ENCODE peak calls at places on chromosomes 16 and 17, in eight cellular contexts. F, R, G, U, Y, D, Z and O are unnamed samples.

GRCh38 chr16:11530171-11530940 is 56.4 kb downstream of the LITAF start:
- ATAC-seq in F (no peak), G (no peak), R (no peak), Y (no peak), U (peak; percentile 41), D (no peak), Z (no peak), O (no peak)

GRCh38 chr16:17296412-17296811 is 174.3 kb downstream of the XYLT1 start:
- ATAC-seq in Z (no peak), G (no peak), U (no peak), Y (no peak), F (no peak), D (no peak), R (no peak), O (no peak)

GRCh38 chr17:63425478-63425877 is 20.6 kb downstream of the CYB561 start:
- ATAC-seq in Y (peak; percentile 89), D (peak; percentile 76), U (peak; percentile 91), G (peak; percentile 92), R (peak; percentile 98), F (peak; percentile 86), Z (peak; percentile 95), O (peak; percentile 87)

GRCh38 chr16:30142672-30143346 is 19.8 kb upstream of the MAPK3 start:
- ATAC-seq in U (peak; percentile 83), R (peak; percentile 81), F (peak; percentile 26), G (no peak), Y (peak; percentile 90), D (peak; percentile 66), Z (peak; percentile 91), O (no peak)

GRCh38 chr16:23949630-23950290 is 114.0 kb downstream of the PRKCB start:
- ATAC-seq in G (peak; percentile 42), D (no peak), R (no peak), F (no peak), Z (peak; percentile 90), Y (no peak), U (no peak), O (no peak)

GRCh38 chr16:2039286-2040030 is 8.2 kb downstream of the NTHL1 start:
- ATAC-seq in D (no peak), U (peak; percentile 24), R (no peak), Y (peak; percentile 38), G (peak; percentile 7), F (peak; percentile 39), Z (no peak), O (peak; percentile 65)

GRCh38 chr17:80765241-80766022 is 220.8 kb downstream of the RPTOR start:
- ATAC-seq in U (no peak), G (no peak), D (no peak), F (no peak), Z (no peak), Y (no peak), R (no peak), O (no peak)

GRCh38 chr17:74671031-74671771 is 41.5 kb downstream of the CD300LF start:
- ATAC-seq in Y (peak; percentile 92), G (peak; percentile 97), D (peak; percentile 99), F (peak; percentile 98), Z (no peak), R (peak; percentile 44), U (no peak), O (peak; percentile 67)

GRCh38 chr17:74935585-74936469 is at the start of gene OTOP3:
- ATAC-seq in Y (no peak), G (peak; percentile 15), U (peak; percentile 60), D (peak; percentile 69), R (no peak), F (peak; percentile 48), Z (no peak), O (no peak)

GRCh38 chr16:35639233-35640205 is 2180.1 kb downstream of the TP53TG3F start:
- ATAC-seq in R (no peak), F (no peak), D (no peak), U (no peak), G (no peak), Y (no peak), Z (no peak), O (no peak)

DNA sequence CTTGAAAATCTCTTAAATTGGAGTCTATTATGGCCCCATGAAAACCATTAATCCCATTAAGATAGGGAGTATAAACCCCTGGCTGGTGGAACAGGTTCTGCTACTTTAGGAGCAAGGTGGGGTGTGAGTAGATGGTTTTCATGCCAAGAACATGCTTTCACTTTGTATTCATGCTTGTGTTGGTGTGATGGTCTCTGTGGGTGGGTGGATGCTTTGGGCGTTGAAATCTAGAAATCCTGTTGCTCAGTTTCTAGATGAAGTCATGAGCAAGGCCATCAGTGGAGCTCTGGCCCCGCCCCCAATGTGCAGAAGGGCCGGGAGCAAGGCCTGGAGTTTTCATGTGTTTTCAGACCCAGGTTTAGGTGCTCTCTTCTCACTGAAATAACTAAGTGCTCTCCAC is 20.1 kb downstream of the PLD6 start:
- ATAC-seq in Y (no peak), D (no peak), G (peak; percentile 16), R (no peak), Z (peak; percentile 60), F (no peak), U (no peak), O (no peak)
- TF ChIP-seq POLR2AphosphoS5 in Y (no peak), D (no peak), G (no peak), R (no peak), Z (no peak), F (no peak), U (no peak), O (no peak)

DNA sequence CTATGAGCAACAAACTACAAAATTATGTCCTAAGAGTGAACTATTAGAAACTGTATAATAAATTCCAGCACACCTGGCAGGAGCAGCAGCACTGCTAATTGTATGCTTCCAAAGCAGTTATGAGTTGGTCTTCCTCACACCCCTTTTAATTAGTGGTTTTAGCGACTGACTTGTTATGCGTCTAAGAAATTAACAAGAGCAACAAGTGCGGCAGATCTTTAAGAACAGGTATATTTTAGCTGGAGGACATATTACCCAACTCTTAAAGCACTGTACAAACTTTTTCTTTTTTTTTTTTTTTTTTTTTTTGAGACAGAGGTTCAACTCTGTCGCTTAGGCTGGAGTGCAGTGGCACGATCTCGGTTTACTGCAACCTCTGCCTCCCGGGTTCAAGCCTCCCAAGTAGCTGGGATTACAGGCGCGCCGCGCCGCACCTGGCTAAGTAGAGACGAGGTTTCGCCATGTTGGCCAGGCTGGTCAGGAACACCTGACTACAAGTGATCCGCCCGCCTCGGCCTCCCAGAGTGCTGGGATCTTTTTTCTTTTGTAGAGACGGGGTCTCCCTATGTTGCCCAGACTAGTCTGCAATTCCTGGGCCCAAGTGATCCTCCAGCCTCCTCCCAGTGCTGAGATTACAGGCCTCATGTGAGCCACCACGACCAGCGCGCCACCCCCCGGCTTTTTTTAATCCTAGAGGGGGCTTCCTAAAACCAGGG is 1.6 kb upstream of the FBXL20 start:
- ATAC-seq in Y (no peak), G (no peak), U (no peak), R (no peak), D (no peak), F (no peak), Z (no peak), O (no peak)
- TF ChIP-seq CTCF in Y (no peak), G (no peak), U (no peak), R (no peak), D (no peak), F (no peak), Z (no peak), O (no peak)

GRCh38 chr16:65312795-65313194 is 190.9 kb upstream of the CDH11 start:
- ATAC-seq in F (no peak), Y (no peak), Z (no peak), D (no peak), R (no peak), G (peak; percentile 44), U (no peak), O (no peak)
- TF ChIP-seq POLR2AphosphoS5 in F (no peak), Y (no peak), Z (no peak), D (no peak), R (no peak), G (no peak), U (no peak), O (no peak)

DNA sequence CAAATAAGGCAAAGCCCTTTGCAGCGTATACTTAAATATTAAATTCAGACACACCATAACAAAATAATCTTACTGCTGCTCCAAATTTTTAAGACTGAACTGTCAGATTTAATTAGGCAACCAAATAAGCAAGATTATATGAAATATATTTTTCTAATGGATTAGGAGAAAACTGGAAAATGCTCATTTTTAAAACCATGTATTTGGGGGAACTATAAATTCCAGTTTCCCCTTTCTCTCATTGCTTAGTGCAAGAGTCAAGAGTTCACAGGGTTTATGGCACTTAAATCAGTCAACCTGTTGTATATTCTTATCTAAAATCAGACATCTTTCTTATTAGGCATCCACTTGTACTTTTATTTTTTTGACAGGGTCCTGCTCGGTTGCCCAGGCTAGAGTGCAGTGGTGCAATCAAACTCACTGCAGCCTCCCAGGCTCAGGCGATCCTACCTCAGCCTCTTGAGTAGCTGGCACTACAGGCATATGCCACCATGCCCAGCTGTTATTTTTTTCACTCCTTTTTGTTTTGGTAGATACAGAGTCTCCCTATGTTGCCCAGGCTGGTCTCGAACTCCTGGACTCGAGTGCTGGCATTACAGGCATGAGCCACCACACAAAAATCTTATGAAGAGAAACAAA is 2.1 kb upstream of the KANSL1 start:
- ATAC-seq in Z (no peak), Y (no peak), F (no peak), D (no peak), R (no peak), U (no peak), G (no peak), O (no peak)
- TF ChIP-seq CTCF in Z (no peak), Y (no peak), F (no peak), D (no peak), R (no peak), U (peak; percentile 57), G (no peak), O (no peak)

GRCh38 chr17:72151565-72152391 is 31.0 kb downstream of the SOX9 start:
- ATAC-seq in Z (no peak), D (peak; percentile 76), F (peak; percentile 99), Y (no peak), R (peak; percentile 91), G (peak; percentile 81), U (peak; percentile 97), O (peak; percentile 41)
- TF ChIP-seq POLR2AphosphoS5 in Z (no peak), D (no peak), F (no peak), Y (no peak), R (peak; percentile 77), G (no peak), U (peak; percentile 98), O (no peak)

DNA sequence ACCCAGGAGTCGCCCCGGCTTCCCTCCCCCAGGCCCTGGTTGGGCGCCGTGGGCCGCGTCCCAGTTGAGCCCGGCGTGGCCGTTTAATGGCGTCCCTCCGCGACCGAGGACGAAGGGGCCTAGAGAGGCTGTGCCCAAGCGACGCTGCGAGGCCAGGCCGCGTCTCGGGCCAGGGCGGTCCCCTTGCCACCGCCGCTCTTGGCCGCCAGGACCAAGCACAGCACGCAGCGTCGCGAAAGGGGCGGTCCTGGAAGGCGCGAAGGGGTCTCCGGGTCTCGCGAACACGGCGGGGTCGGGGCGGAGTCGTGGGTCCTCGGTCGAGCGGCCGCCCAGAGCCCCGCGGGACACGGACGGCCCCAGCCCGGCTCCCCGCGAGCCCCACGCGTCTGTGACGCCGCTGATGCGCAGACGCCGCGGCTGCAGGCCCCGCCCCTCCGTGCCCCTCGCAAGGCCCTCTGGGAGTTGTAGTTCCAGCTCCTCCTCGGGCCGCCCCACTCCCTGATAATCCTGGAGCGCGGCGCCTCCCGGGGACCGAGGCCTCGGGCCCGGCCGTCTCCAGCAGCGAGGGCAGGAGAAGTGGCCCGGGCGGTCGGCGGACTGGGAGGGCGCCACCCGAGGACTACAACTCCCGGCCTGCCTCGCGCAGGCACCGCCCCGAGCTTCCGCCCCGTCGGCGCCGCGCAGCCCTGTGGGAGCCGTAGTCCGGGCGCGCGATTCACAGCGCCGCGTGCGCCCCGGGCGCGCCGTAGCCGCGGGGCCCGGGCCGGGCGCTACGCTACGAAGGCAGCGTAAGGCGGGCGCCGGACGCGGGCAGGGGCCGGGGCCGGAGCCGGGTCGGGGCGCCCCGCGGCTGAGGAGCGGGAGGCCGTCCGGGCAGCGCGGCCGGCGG is at the start of gene CAPN15:
- ATAC-seq in D (peak; percentile 75), F (peak; percentile 76), Y (peak; percentile 85), R (peak; percentile 78), U (peak; percentile 83), Z (peak; percentile 78), G (peak; percentile 95), O (peak; percentile 93)
- TF ChIP-seq CTCF in D (no peak), F (peak; percentile 12), Y (no peak), R (no peak), U (no peak), Z (no peak), G (peak; percentile 89), O (no peak)

GRCh38 chr16:27242868-27243590 is 25.5 kb downstream of the NSMCE1 start:
- ATAC-seq in Y (peak; percentile 85), F (peak; percentile 94), G (peak; percentile 52), Z (peak; percentile 91), D (peak; percentile 81), R (no peak), U (peak; percentile 81), O (peak; percentile 78)
- TF ChIP-seq POLR2AphosphoS5 in Y (no peak), F (no peak), G (peak; percentile 81), Z (peak; percentile 32), D (no peak), R (no peak), U (no peak), O (peak; percentile 94)